ENCODE peak calls at places on chromosomes 11 and 22, in ten cellular contexts. V, U, J, B, N, Y, R, G, L and T are unnamed samples.

GRCh38 chr11:77611921-77612320 is 22.2 kb downstream of the AQP11 start:
- DNase-seq in V (no peak), U (no peak), J (no peak), B (no peak), N (no peak), Y (no peak), R (no peak), G (peak; percentile 28), L (no peak), T (no peak)

GRCh38 chr11:9861860-9862725 is 198.2 kb downstream of the SWAP70 start:
- DNase-seq in V (peak; percentile 21), U (no peak), J (peak; percentile 60), B (peak; percentile 80), N (peak; percentile 70), Y (peak; percentile 42), R (peak; percentile 11), G (peak; percentile 74), L (peak; percentile 60), T (no peak)

GRCh38 chr11:36724742-36725387 is 126.8 kb upstream of the RAG2 start:
- DNase-seq in V (peak; percentile 20), U (no peak), J (no peak), B (no peak), N (no peak), Y (no peak), R (no peak), G (no peak), L (no peak), T (no peak)

GRCh38 chr11:95092549-95093324 is 3.1 kb downstream of the ENDOD1 start:
- DNase-seq in V (no peak), U (no peak), J (peak; percentile 25), B (peak; percentile 67), N (no peak), Y (no peak), R (peak; percentile 31), G (peak; percentile 80), L (peak; percentile 44), T (no peak)

GRCh38 chr11:11843233-11843632 is 1.5 kb downstream of the USP47 start:
- DNase-seq in V (no peak), U (no peak), J (peak; percentile 28), B (peak; percentile 73), N (no peak), Y (no peak), R (no peak), G (peak; percentile 91), L (no peak), T (no peak)

GRCh38 chr11:28140689-28141455 is 32.7 kb downstream of the METTL15 start:
- DNase-seq in V (no peak), U (no peak), J (no peak), B (no peak), N (no peak), Y (no peak), R (no peak), G (no peak), L (no peak), T (no peak)

GRCh38 chr11:33747969-33748368 is 11.7 kb upstream of the CD59 start:
- DNase-seq in V (no peak), U (no peak), J (no peak), B (peak; percentile 65), N (no peak), Y (no peak), R (no peak), G (peak; percentile 84), L (no peak), T (no peak)

GRCh38 chr11:14237333-14237988 is 121.5 kb downstream of the RRAS2 start:
- DNase-seq in V (peak; percentile 64), U (no peak), J (no peak), B (no peak), N (no peak), Y (no peak), R (no peak), G (no peak), L (no peak), T (no peak)

GRCh38 chr22:49575703-49576081 is 252.0 kb downstream of the BRD1 start:
- DNase-seq in V (no peak), U (no peak), J (no peak), B (no peak), N (no peak), Y (no peak), R (no peak), G (no peak), L (no peak), T (peak; percentile 41)

GRCh38 chr22:31647516-31647915 is 14.5 kb downstream of the PISD start:
- DNase-seq in V (no peak), U (no peak), J (no peak), B (peak; percentile 76), N (no peak), Y (no peak), R (no peak), G (peak; percentile 88), L (no peak), T (no peak)

GRCh38 chr22:22928666-22929380 is 41.2 kb downstream of the IGLL5 start:
- DNase-seq in V (peak; percentile 88), U (peak; percentile 22), J (no peak), B (no peak), N (no peak), Y (no peak), R (peak; percentile 7), G (no peak), L (peak; percentile 63), T (no peak)

GRCh38 chr22:37282385-37282677 is at the start of gene CYTH4:
- DNase-seq in V (peak; percentile 61), U (no peak), J (no peak), B (no peak), N (no peak), Y (no peak), R (peak; percentile 73), G (no peak), L (peak; percentile 83), T (no peak)

GRCh38 chr11:32893947-32894827 is 1.6 kb downstream of the QSER1 start:
- DNase-seq in V (no peak), U (no peak), J (peak; percentile 75), B (peak; percentile 89), N (peak; percentile 72), Y (peak; percentile 69), R (no peak), G (peak; percentile 82), L (peak; percentile 30), T (no peak)

GRCh38 chr11:70948416-70948815 is 304.0 kb downstream of the SHANK2 start:
- DNase-seq in V (no peak), U (no peak), J (no peak), B (no peak), N (no peak), Y (no peak), R (no peak), G (no peak), L (no peak), T (no peak)

GRCh38 chr11:6251120-6251733 is 8.4 kb upstream of the CCKBR start:
- DNase-seq in V (peak; percentile 31), U (no peak), J (peak; percentile 79), B (peak; percentile 69), N (peak; percentile 84), Y (no peak), R (peak; percentile 47), G (peak; percentile 88), L (peak; percentile 67), T (no peak)

GRCh38 chr22:39732625-39733024 is 160.9 kb downstream of the ENTHD1 start:
- DNase-seq in V (no peak), U (no peak), J (no peak), B (no peak), N (peak; percentile 25), Y (no peak), R (no peak), G (no peak), L (no peak), T (no peak)

GRCh38 chr11:17812286-17813187 is 78.0 kb downstream of the KCNC1 start:
- DNase-seq in V (no peak), U (no peak), J (no peak), B (no peak), N (no peak), Y (peak; percentile 36), R (no peak), G (no peak), L (no peak), T (no peak)

GRCh38 chr11:132911186-132911585 is 621.1 kb downstream of the OPCML start:
- DNase-seq in V (no peak), U (no peak), J (peak; percentile 82), B (peak; percentile 57), N (no peak), Y (no peak), R (no peak), G (no peak), L (no peak), T (no peak)

GRCh38 chr11:134349109-134349801 is 17.5 kb downstream of the GLB1L2 start:
- DNase-seq in V (no peak), U (no peak), J (no peak), B (no peak), N (no peak), Y (no peak), R (no peak), G (no peak), L (no peak), T (no peak)

GRCh38 chr22:41658869-41659268 is 29.8 kb downstream of the SNU13 start:
- DNase-seq in V (no peak), U (no peak), J (no peak), B (no peak), N (no peak), Y (no peak), R (no peak), G (no peak), L (no peak), T (no peak)

GRCh38 chr11:77413850-77414249 is 60.0 kb downstream of the PAK1 start:
- DNase-seq in V (no peak), U (no peak), J (no peak), B (no peak), N (no peak), Y (no peak), R (no peak), G (no peak), L (no peak), T (no peak)

GRCh38 chr11:47272706-47273105 is 2.8 kb downstream of the MADD start:
- DNase-seq in V (no peak), U (no peak), J (peak; percentile 66), B (no peak), N (no peak), Y (no peak), R (no peak), G (peak; percentile 47), L (no peak), T (no peak)

GRCh38 chr11:46890665-46891064 is 27.7 kb downstream of the LRP4 start:
- DNase-seq in V (no peak), U (no peak), J (no peak), B (peak; percentile 29), N (no peak), Y (no peak), R (no peak), G (peak; percentile 21), L (no peak), T (no peak)

GRCh38 chr11:62137881-62138629 is 14.2 kb downstream of the INCENP start:
- DNase-seq in V (no peak), U (no peak), J (no peak), B (no peak), N (no peak), Y (no peak), R (no peak), G (no peak), L (no peak), T (no peak)

GRCh38 chr22:46551321-46551720 is 13.9 kb upstream of the CELSR1 start:
- DNase-seq in V (no peak), U (no peak), J (no peak), B (no peak), N (no peak), Y (no peak), R (no peak), G (no peak), L (no peak), T (no peak)

GRCh38 chr11:64638017-64638664 is 47.1 kb downstream of the SLC22A12 start:
- DNase-seq in V (no peak), U (no peak), J (peak; percentile 18), B (no peak), N (peak; percentile 73), Y (no peak), R (no peak), G (no peak), L (no peak), T (no peak)

GRCh38 chr11:8005556-8005955 is 18.4 kb downstream of the EIF3F start:
- DNase-seq in V (no peak), U (no peak), J (no peak), B (no peak), N (no peak), Y (no peak), R (no peak), G (no peak), L (no peak), T (no peak)